ENCODE peak calls at places on chromosomes 1 and 21, in eight cellular contexts. L is DND-41, Q is fibroblast of lung, G is keratinocyte, R is GM23248, P is IMR-90, Y is neuronal stem cell, K is SK-N-SH. O is an unnamed sample. For H3K4me1, the result is how much of the 10 kb centered on the place peaks cover.

GRCh38 chr1:31588751-31589515 is 12.6 kb downstream of the TINAGL1 start:
- DNase-seq in L (no peak), Q (peak), G (no peak), R (peak), P (no peak), Y (no peak), K (no peak), O (no peak)

GRCh38 chr1:78607334-78607927 is 12.8 kb upstream of the IFI44L start:
- DNase-seq in L (no peak), Q (peak), G (no peak), R (peak), P (peak), Y (no peak), K (peak), O (peak)

GRCh38 chr21:45002381-45003204 is 62.8 kb downstream of the SLX9 start:
- DNase-seq in L (no peak), Q (no peak), G (no peak), R (no peak), P (no peak), Y (no peak), K (no peak), O (no peak)

GRCh38 chr1:236110137-236110536 is 32.2 kb upstream of the GPR137B start:
- DNase-seq in L (no peak), Q (no peak), G (no peak), R (no peak), P (no peak), Y (no peak), K (no peak), O (no peak)

GRCh38 chr1:98277111-98277510 is 356.3 kb upstream of the DPYD start:
- DNase-seq in L (no peak), Q (peak), G (no peak), R (peak), P (peak), Y (no peak), K (no peak), O (peak)

GRCh38 chr1:198763298-198763714 is 124.5 kb downstream of the PTPRC start:
- DNase-seq in L (no peak), Q (peak), G (no peak), R (peak), P (peak), Y (no peak), K (no peak), O (peak)

GRCh38 chr1:19009882-19010321 is 53.4 kb upstream of the IFFO2 start:
- DNase-seq in L (no peak), Q (peak), G (peak), R (peak), P (peak), Y (peak), K (no peak), O (peak)

GRCh38 chr21:35014302-35015044 is 34.6 kb downstream of the RUNX1 start:
- DNase-seq in L (no peak), Q (no peak), G (no peak), R (no peak), P (peak), Y (no peak), K (no peak), O (no peak)

GRCh38 chr1:25863486-25864262 is 4.4 kb upstream of the AUNIP start:
- DNase-seq in L (no peak), Q (no peak), G (no peak), R (no peak), P (no peak), Y (no peak), K (no peak), O (no peak)

GRCh38 chr1:6727535-6727934 is 25.9 kb upstream of the DNAJC11 start:
- DNase-seq in L (peak), Q (peak), G (peak), R (peak), P (peak), Y (peak), K (peak), O (peak)

GRCh38 chr1:95953005-95953404 is 719.0 kb downstream of the RWDD3 start:
- DNase-seq in L (no peak), Q (peak), G (no peak), R (peak), P (peak), Y (no peak), K (peak), O (peak)

GRCh38 chr1:75203415-75204277 is 69.5 kb downstream of the LHX8 start:
- DNase-seq in L (peak), Q (peak), G (peak), R (peak), P (peak), Y (peak), K (peak), O (peak)

GRCh38 chr1:41919131-41919530 is 409 bp upstream of the HIVEP3 start:
- DNase-seq in L (peak), Q (no peak), G (no peak), R (no peak), P (no peak), Y (no peak), K (no peak), O (no peak)

GRCh38 chr1:221045842-221046831 is 166.9 kb downstream of the HLX start:
- DNase-seq in L (no peak), Q (peak), G (no peak), R (peak), P (peak), Y (no peak), K (no peak), O (peak)

GRCh38 chr1:37606481-37607263 is 10.9 kb upstream of the GNL2 start:
- DNase-seq in L (no peak), Q (peak), G (no peak), R (peak), P (peak), Y (no peak), K (no peak), O (peak)

GRCh38 chr1:5477716-5478115 is 514.5 kb downstream of the NPHP4 start:
- DNase-seq in L (no peak), Q (no peak), G (no peak), R (no peak), P (no peak), Y (no peak), K (no peak), O (no peak)

GRCh38 chr1:184974086-184974836 is at the start of gene NIBAN1:
- DNase-seq in L (peak), Q (peak), G (no peak), R (peak), P (peak), Y (peak), K (peak), O (peak)

GRCh38 chr21:43934116-43934515 is 69.1 kb downstream of the AGPAT3 start:
- DNase-seq in L (no peak), Q (no peak), G (no peak), R (no peak), P (no peak), Y (no peak), K (no peak), O (no peak)

GRCh38 chr1:230220478-230220877 is 153.4 kb downstream of the GALNT2 start:
- DNase-seq in L (no peak), Q (no peak), G (no peak), R (no peak), P (no peak), Y (no peak), K (no peak), O (no peak)

GRCh38 chr1:54221113-54221834 is 21.3 kb downstream of the MRPL37 start:
- DNase-seq in L (no peak), Q (no peak), G (no peak), R (no peak), P (no peak), Y (no peak), K (no peak), O (no peak)

GRCh38 chr1:171433451-171433850 is 51.9 kb upstream of the PRRC2C start:
- DNase-seq in L (no peak), Q (peak), G (peak), R (peak), P (peak), Y (no peak), K (no peak), O (no peak)

GRCh38 chr1:30998171-30998570 is 67.3 kb downstream of the PUM1 start:
- DNase-seq in L (no peak), Q (no peak), G (no peak), R (no peak), P (no peak), Y (no peak), K (no peak), O (no peak)

GRCh38 chr1:235919797-235920475 is 53.2 kb upstream of the LYST start:
- DNase-seq in L (no peak), Q (peak), G (peak), R (peak), P (peak), Y (no peak), K (no peak), O (peak)

GRCh38 chr1:43766818-43767525 is 59.6 kb downstream of the ST3GAL3 start:
- DNase-seq in L (no peak), Q (peak), G (peak), R (no peak), P (peak), Y (no peak), K (no peak), O (no peak)
- H3K9ac ChIP-seq in L (no peak), Q (no peak), G (peak), R (no peak), P (no peak), Y (no peak), K (no peak), O (no peak)

DNA sequence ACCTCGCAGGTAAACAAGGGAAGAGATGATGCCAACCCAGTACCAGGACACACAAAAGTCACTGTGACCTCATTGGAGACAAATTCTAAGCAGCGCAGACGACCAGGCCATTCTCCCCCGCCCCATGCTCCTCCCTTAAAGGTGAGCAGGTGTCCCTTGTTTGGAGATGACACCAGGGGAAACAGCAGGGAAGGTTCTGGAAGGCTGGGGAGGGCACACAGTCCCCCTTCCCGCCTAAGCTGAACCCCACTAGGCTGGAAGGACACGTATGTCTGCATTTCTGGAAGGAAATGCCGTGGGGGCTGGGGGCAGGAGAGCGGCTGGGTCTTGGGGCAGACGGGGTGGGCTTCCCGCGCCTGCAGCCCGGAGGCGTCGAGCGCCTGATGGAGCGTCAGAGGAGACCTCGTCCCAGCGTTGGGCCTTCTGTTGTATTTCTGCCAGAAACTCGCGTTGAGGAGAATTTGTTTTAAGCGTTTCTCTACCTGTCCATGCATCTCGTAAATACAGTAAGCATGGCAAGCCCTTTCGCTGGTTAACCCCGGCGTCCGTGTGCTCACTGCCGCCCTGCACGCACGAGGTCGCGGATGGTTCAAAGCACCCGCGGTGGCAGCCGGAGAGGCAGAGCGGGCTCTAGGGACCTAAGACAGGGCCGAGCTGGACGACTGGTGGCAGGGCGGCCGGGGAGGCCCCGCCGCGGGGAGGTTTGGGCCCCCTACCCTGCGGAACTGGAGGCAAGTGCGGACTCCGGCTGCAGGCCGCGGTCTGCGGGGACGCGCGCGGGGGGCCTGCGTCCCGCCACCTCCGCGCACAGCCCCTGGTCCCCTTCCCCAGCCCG is 1.2 kb upstream of the LHX4 start:
- DNase-seq in L (no peak), Q (no peak), G (no peak), R (peak), P (no peak), Y (no peak), K (peak), O (no peak)
- H3K4me3 ChIP-seq in L (no peak), Q (peak), G (peak), R (peak), P (peak), Y (peak), K (peak), O (peak)

DNA sequence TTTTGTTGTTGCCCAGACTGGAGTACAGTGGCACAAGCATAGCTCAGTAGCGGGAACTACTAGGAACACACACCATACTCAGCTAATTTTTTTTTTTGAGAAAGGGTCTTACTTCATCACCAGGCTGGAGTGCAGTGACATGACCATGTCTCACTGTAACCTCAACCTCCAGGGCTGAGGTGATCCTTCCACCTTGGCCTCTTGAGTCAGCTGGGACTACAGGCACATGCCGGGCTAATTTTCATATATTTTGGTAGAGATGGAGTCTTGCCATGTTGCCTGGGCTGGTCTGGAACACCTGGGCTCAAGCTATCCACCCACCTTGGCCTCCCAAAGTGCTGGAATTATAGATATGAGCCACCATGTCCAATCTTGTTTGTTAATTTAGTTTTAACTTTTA is 5.4 kb upstream of the TXNIP start:
- DNase-seq in L (no peak), Q (no peak), G (no peak), R (no peak), P (no peak), Y (no peak), K (no peak), O (no peak)
- H3K4me1 ChIP-seq in L (under half), Q (under half), G (under half), R (under half), P (under half), Y (under half), K (under half), O (half or more)

GRCh38 chr1:245551536-245551935 is 396.8 kb downstream of the KIF26B start:
- DNase-seq in L (no peak), Q (no peak), G (no peak), R (no peak), P (no peak), Y (no peak), K (no peak), O (no peak)

GRCh38 chr1:245550702-245551008 is 395.9 kb downstream of the KIF26B start:
- DNase-seq in L (no peak), Q (no peak), G (no peak), R (no peak), P (no peak), Y (no peak), K (no peak), O (no peak)

GRCh38 chr1:245552331-245552730 is 397.5 kb downstream of the KIF26B start:
- DNase-seq in L (no peak), Q (peak), G (no peak), R (no peak), P (no peak), Y (no peak), K (no peak), O (no peak)

GRCh38 chr1:245546875-245547274 is 392.1 kb downstream of the KIF26B start:
- DNase-seq in L (peak), Q (no peak), G (no peak), R (no peak), P (no peak), Y (no peak), K (no peak), O (no peak)

DNA sequence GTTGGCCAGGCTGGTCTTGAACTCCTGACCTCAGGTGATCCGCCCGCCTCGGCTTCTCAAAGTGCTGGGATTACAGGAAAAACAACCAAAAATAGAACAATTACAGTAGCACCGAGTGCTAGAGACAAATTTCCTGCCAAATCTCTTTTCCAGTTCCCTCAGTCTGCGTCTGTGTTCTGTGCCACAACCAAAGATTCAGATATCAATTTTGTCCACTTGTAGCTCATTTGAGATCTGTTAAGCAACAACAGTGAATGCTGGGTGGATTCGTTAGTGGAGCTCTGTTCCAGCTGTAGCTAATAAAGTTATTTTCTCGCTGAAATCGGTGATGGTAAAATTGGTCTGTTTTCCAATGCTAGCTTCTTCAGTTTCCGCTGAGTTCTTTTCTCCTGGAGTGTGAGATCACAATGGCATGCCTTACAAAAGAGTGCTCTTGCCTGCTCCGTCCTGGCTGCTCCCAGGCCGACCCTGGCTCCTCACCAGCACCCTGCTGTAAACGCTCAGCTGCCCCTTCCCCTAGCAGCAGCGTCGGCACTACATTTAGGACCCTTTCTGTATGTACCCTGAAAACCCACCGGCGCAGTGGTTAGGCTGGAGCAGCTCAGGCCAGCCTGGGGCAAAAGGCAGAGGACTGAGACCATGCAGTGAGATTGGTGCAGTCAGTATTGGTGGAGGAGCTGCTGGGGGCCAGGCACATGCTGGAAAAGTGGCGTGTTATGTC is 395.4 kb downstream of the KIF26B start:
- DNase-seq in L (no peak), Q (no peak), G (no peak), R (peak), P (no peak), Y (no peak), K (no peak), O (peak)
- H3K9ac ChIP-seq in L (no peak), Q (no peak), G (no peak), R (peak), P (no peak), Y (no peak), K (no peak), O (no peak)

DNA sequence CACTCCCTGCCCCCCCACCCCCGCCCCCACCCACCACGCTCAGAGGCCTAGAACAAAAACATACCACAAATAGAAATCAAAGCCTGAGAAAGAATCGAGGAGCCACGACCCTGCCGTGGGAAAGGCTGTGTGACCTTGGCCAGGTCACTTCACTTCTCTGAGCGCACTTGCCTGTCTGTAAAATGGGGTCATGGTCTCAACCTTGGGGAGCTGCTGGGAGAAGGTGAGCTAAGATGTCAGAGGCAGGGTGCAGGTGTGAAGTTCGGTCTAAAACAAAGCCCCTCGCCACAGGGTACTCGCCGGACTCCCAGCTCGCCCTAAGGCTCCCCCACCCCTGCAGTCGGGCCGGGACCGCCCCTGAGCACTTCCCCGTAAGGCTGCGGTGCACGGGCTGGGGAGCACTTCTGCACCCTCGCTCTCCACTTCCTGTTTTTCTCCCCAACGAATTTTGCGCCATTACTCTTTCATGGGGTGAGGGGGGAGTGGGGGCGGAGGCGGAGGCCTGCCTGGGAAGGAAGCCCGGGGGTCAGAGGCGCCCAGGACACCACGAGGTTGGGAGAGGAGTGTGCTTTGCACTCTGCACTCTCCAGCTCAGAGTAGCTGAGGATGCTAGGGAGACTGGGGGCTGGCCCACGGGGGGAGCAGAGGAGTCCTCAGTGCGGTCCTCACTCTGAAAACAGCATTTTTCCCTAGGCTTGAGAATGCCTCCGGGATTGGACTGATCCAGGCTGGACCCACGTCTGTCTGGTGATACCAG is 21.9 kb upstream of the PIK3CD start:
- DNase-seq in L (peak), Q (no peak), G (no peak), R (no peak), P (no peak), Y (no peak), K (no peak), O (no peak)
- H3K4me3 ChIP-seq in L (peak), Q (no peak), G (no peak), R (no peak), P (no peak), Y (no peak), K (no peak), O (no peak)